ENCODE peak calls at places on chromosomes 13 and 19, in ten cellular contexts. J, F, T, G, Z, R, E, Q, I and W are unnamed samples.

GRCh38 chr13:110525328-110526319 is 35.9 kb downstream of the RAB20 start:
- DNase-seq in J (no peak), F (no peak), T (peak; percentile 84), G (no peak), Z (no peak), R (peak; percentile 6), E (no peak), Q (no peak), I (no peak), W (no peak)

GRCh38 chr19:54209058-54209747 is 8.5 kb downstream of the RPS9 start:
- DNase-seq in J (no peak), F (no peak), T (peak; percentile 54), G (no peak), Z (no peak), R (peak; percentile 31), E (no peak), Q (no peak), I (no peak), W (no peak)

GRCh38 chr13:107124129-107124718 is 556.3 kb upstream of the ARGLU1 start:
- DNase-seq in J (no peak), F (no peak), T (no peak), G (peak; percentile 36), Z (peak; percentile 18), R (no peak), E (no peak), Q (no peak), I (no peak), W (peak; percentile 14)

GRCh38 chr13:92896842-92897241 is 329.8 kb upstream of the GPC6 start:
- DNase-seq in J (no peak), F (no peak), T (no peak), G (peak; percentile 21), Z (peak; percentile 37), R (no peak), E (no peak), Q (no peak), I (no peak), W (no peak)

GRCh38 chr13:49060698-49061387 is 85.1 kb downstream of the FNDC3A start:
- DNase-seq in J (no peak), F (no peak), T (no peak), G (peak; percentile 20), Z (no peak), R (no peak), E (no peak), Q (no peak), I (no peak), W (no peak)

GRCh38 chr19:6639439-6639838 is 30.5 kb downstream of the TNFSF14 start:
- DNase-seq in J (no peak), F (no peak), T (no peak), G (no peak), Z (no peak), R (no peak), E (no peak), Q (no peak), I (no peak), W (no peak)

GRCh38 chr13:28136916-28137315 is 1.4 kb upstream of the PAN3 start:
- DNase-seq in J (no peak), F (no peak), T (no peak), G (no peak), Z (no peak), R (no peak), E (no peak), Q (no peak), I (no peak), W (peak; percentile 39)

GRCh38 chr13:52949744-52950143 is 78.9 kb upstream of the OLFM4 start:
- DNase-seq in J (no peak), F (no peak), T (no peak), G (no peak), Z (no peak), R (no peak), E (no peak), Q (no peak), I (no peak), W (no peak)

GRCh38 chr13:47890146-47890814 is 110.8 kb downstream of the SUCLA2 start:
- DNase-seq in J (no peak), F (no peak), T (no peak), G (no peak), Z (no peak), R (no peak), E (no peak), Q (no peak), I (no peak), W (peak; percentile 18)

GRCh38 chr13:44396963-44397580 is 23.4 kb downstream of the SERP2 start:
- DNase-seq in J (peak; percentile 70), F (no peak), T (peak; percentile 29), G (peak; percentile 26), Z (no peak), R (peak; percentile 28), E (no peak), Q (no peak), I (no peak), W (no peak)

GRCh38 chr13:99991013-99991805 is 9.6 kb downstream of the ZIC2 start:
- DNase-seq in J (peak; percentile 83), F (no peak), T (no peak), G (no peak), Z (no peak), R (no peak), E (no peak), Q (no peak), I (no peak), W (no peak)

GRCh38 chr19:15640904-15641597 is 354 bp downstream of the CYP4F3 start:
- DNase-seq in J (no peak), F (no peak), T (no peak), G (no peak), Z (peak; percentile 87), R (no peak), E (no peak), Q (no peak), I (no peak), W (peak; percentile 17)

GRCh38 chr19:1119475-1120217 is 15.9 kb downstream of the GPX4 start:
- DNase-seq in J (peak; percentile 86), F (no peak), T (no peak), G (no peak), Z (no peak), R (no peak), E (no peak), Q (no peak), I (no peak), W (no peak)

GRCh38 chr13:33787051-33787591 is 30.8 kb upstream of the RFC3 start:
- DNase-seq in J (no peak), F (no peak), T (no peak), G (no peak), Z (no peak), R (no peak), E (no peak), Q (no peak), I (no peak), W (peak; percentile 25)
- H3K4me3 ChIP-seq in J (no peak overlapping the region), F (no peak overlapping the region), T (no peak overlapping the region), G (peak overlapping the region; percentile 39), Z (peak overlapping the region; percentile 46), R (peak overlapping the region; percentile 24), E (peak overlapping the region; percentile 44), Q (peak overlapping the region; percentile 41), I (peak overlapping the region; percentile 11), W (peak overlapping the region; percentile 70)

GRCh38 chr19:39345956-39346355 is 3.7 kb downstream of the SAMD4B start:
- DNase-seq in J (no peak), F (no peak), T (no peak), G (no peak), Z (no peak), R (no peak), E (no peak), Q (no peak), I (no peak), W (no peak)

GRCh38 chr19:39339636-39340035 is 2.6 kb upstream of the SAMD4B start:
- DNase-seq in J (no peak), F (no peak), T (no peak), G (no peak), Z (peak; percentile 20), R (no peak), E (no peak), Q (no peak), I (no peak), W (no peak)

GRCh38 chr19:39342647-39343305 is 555 bp downstream of the SAMD4B start:
- DNase-seq in J (no peak), F (peak; percentile 27), T (peak; percentile 45), G (no peak), Z (no peak), R (peak; percentile 40), E (no peak), Q (no peak), I (no peak), W (no peak)

GRCh38 chr19:39341122-39341719 is 1.0 kb upstream of the SAMD4B start:
- DNase-seq in J (no peak), F (peak; percentile 33), T (peak; percentile 61), G (no peak), Z (no peak), R (no peak), E (no peak), Q (no peak), I (peak; percentile 29), W (peak; percentile 44)

GRCh38 chr19:39341720-39342604 is at the start of gene SAMD4B:
- DNase-seq in J (peak; percentile 100), F (peak; percentile 99), T (peak; percentile 99), G (peak; percentile 97), Z (peak; percentile 92), R (peak; percentile 99), E (peak; percentile 99), Q (peak; percentile 98), I (peak; percentile 99), W (peak; percentile 96)
- TF ChIP-seq POLR2A in J (peak; percentile 42), F (peak; percentile 69), T (peak; percentile 93), G (peak; percentile 95), Z (peak; percentile 96), R (peak; percentile 78), E (peak; percentile 57), Q (peak; percentile 97), I (no peak), W (peak; percentile 84)

GRCh38 chr19:49450405-49450804 is 1.2 kb downstream of the PIH1D1 start:
- DNase-seq in J (no peak), F (no peak), T (no peak), G (no peak), Z (no peak), R (no peak), E (no peak), Q (no peak), I (no peak), W (no peak)
- H3K4me3 ChIP-seq in J (no peak overlapping the region), F (no peak overlapping the region), T (no peak overlapping the region), G (no peak overlapping the region), Z (peak overlapping the region; percentile 95), R (no peak overlapping the region), E (peak overlapping the region; percentile 73), Q (peak overlapping the region; percentile 92), I (no peak overlapping the region), W (peak overlapping the region; percentile 99)

DNA sequence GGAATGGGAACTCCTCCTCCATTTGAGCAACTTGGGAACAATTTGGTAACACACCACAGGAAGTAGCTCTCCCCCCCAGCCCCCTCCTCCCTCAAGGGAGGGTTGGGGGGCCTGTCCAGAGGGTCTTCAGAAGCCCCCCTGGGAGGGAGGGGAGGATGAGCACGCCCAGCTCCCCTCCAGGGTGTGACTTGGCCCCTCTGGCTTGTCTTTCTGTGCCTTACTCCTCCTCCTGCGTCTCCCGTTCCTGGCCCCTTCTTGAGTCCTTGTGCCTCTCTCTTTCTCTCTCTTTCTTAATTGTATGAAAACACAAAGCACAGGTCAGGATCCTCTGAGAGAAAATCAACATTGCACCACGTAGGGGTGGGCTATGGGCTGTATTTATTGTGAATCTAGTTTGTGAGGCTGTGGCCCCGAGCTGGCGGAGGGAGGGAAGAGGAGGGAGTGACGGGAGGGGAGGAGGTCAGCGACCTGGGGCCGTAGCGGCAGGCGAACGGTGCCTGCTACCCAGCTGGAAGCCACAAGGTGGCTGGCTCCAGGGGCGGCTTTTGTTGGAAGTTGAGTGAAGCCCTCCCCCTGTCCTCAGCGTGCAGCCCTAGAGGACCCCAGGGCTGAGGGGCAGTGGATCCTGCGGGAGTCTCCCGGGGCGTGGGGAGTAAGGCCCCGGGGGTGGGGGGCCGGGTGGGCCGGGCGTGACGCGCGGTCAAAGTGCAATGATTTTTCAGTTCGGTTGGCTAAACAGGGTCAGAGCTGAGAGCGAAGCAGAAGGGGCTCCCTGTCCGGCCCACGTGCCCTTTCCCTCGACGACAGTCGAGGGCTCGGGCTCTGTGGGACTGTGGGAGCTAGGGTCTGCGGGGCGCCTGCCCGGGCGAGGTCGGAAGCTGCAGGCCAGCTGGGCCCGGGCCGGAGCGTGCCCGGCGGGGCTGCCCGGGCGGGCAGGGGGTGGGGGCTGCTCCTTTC is 6.4 kb downstream of the LYL1 start:
- DNase-seq in J (no peak), F (no peak), T (no peak), G (no peak), Z (peak; percentile 67), R (peak; percentile 56), E (no peak), Q (no peak), I (no peak), W (peak; percentile 86)
- TF ChIP-seq POLR2A in J (no peak), F (no peak), T (no peak), G (no peak), Z (no peak), R (no peak), E (no peak), Q (peak; percentile 10), I (no peak), W (peak; percentile 26)